ENCODE peak calls at places on chromosomes 4 and X, in five cellular contexts. I is body of pancreas; U is lower leg skin; K is EH; C is activated CD8-positive, alpha-beta memory T cell treated with anti-CD3 and anti-CD28 coated beads for 48 hours. M is an unnamed sample.

GRCh38 chrX:48548871-48549270 is 9.4 kb downstream of the TBC1D25 start:
- DNase-seq in I (no peak), U (no peak), K (no peak), C (no peak), M (no peak)

GRCh38 chr4:20084488-20084887 is 167.2 kb upstream of the SLIT2 start:
- DNase-seq in I (no peak), U (no peak), K (no peak), C (no peak), M (no peak)

GRCh38 chr4:151930372-151930771 is 169.6 kb upstream of the GATB start:
- DNase-seq in I (no peak), U (no peak), K (no peak), C (no peak), M (no peak)

GRCh38 chr4:2937146-2937857 is 25.9 kb downstream of the NOP14 start:
- DNase-seq in I (peak), U (no peak), K (no peak), C (no peak), M (no peak)

GRCh38 chr4:110636677-110637407 is 14.0 kb upstream of the PITX2 start:
- DNase-seq in I (no peak), U (no peak), K (peak), C (no peak), M (peak)

GRCh38 chr4:110119880-110120279 is 78.5 kb downstream of the ELOVL6 start:
- DNase-seq in I (no peak), U (no peak), K (peak), C (no peak), M (no peak)

GRCh38 chr4:53646792-53647191 is 55.5 kb upstream of the LNX1 start:
- DNase-seq in I (no peak), U (no peak), K (no peak), C (no peak), M (no peak)

GRCh38 chr4:5037553-5038551 is 13.4 kb upstream of the STK32B start:
- DNase-seq in I (peak), U (peak), K (peak), C (no peak), M (no peak)

M was measured in HuH-7.5.